ENCODE peak calls at places on chromosomes 3 and 15, in ten cellular contexts. H, E, J, O, F, Y, X, K, L and S are unnamed samples.

GRCh38 chr15:59825926-59826325 is 136.8 kb upstream of the BNIP2 start:
- DNase-seq in X (no peak), E (no peak), J (no peak), F (no peak), K (no peak), H (no peak), L (no peak), O (no peak), Y (no peak), S (no peak)

GRCh38 chr3:179973931-179974361 is 62.8 kb downstream of the PEX5L start:
- DNase-seq in J (no peak), X (no peak), F (no peak), H (no peak), L (no peak), K (no peak), Y (no peak), O (no peak), E (no peak), S (no peak)

GRCh38 chr15:32096867-32097266 is 66.6 kb downstream of the CHRNA7 start:
- DNase-seq in X (no peak), K (no peak), O (no peak), F (no peak), Y (no peak), L (no peak), H (no peak), E (no peak), J (no peak), S (no peak)

GRCh38 chr3:23496165-23496564 is 293.0 kb downstream of the UBE2E2 start:
- DNase-seq in X (no peak), L (no peak), K (no peak), E (no peak), J (no peak), O (no peak), Y (no peak), H (no peak), F (peak), S (peak)

GRCh38 chr3:114745322-114746240 is 401.5 kb downstream of the ZBTB20 start:
- DNase-seq in X (no peak), L (peak), H (peak), K (no peak), O (peak), J (no peak), Y (no peak), E (peak), F (no peak), S (no peak)

GRCh38 chr3:40691598-40691905 is 166.8 kb downstream of the ZNF621 start:
- DNase-seq in F (no peak), O (no peak), H (no peak), K (no peak), X (no peak), E (no peak), J (no peak), Y (no peak), L (peak), S (no peak)

GRCh38 chr3:174862666-174863065 is 3.5 kb downstream of the NAALADL2 start:
- DNase-seq in K (no peak), X (no peak), O (no peak), J (no peak), Y (no peak), E (no peak), H (peak), F (no peak), L (no peak), S (no peak)

GRCh38 chr3:177835008-177835407 is 637.7 kb upstream of the TBL1XR1 start:
- DNase-seq in E (no peak), L (peak), O (peak), Y (no peak), X (no peak), K (no peak), F (no peak), J (no peak), H (peak), S (no peak)

GRCh38 chr15:65519781-65520299 is 2.4 kb upstream of the DPP8 start:
- DNase-seq in K (no peak), X (no peak), H (no peak), O (no peak), Y (no peak), L (no peak), F (no peak), E (no peak), J (no peak), S (no peak)

GRCh38 chr15:30990036-30990435 is 1.4 kb downstream of the MTMR10 start:
- DNase-seq in L (no peak), J (no peak), O (no peak), F (no peak), X (no peak), K (no peak), Y (no peak), H (no peak), E (no peak), S (no peak)

GRCh38 chr15:74140445-74140761 is 10.0 kb downstream of the ISLR2 start:
- DNase-seq in K (no peak), X (no peak), F (no peak), O (no peak), E (no peak), Y (no peak), H (no peak), J (no peak), L (no peak), S (no peak)

GRCh38 chr15:43792761-43793493 is 807 bp downstream of the SERF2 start:
- DNase-seq in X (no peak), H (peak), E (no peak), J (peak), L (peak), F (no peak), Y (peak), O (no peak), K (peak), S (no peak)

GRCh38 chr3:71245052-71245488 is 338.5 kb downstream of the FOXP1 start:
- DNase-seq in J (no peak), K (no peak), O (no peak), H (peak), E (peak), Y (peak), F (no peak), L (peak), X (no peak), S (no peak)

GRCh38 chr15:78212546-78213424 is 21.6 kb downstream of the ACSBG1 start:
- DNase-seq in E (no peak), Y (no peak), L (peak), H (peak), F (no peak), J (peak), K (no peak), X (peak), O (peak), S (no peak)

GRCh38 chr3:29696311-29696710 is 415.4 kb downstream of the RBMS3 start:
- DNase-seq in K (no peak), X (no peak), Y (no peak), H (no peak), E (no peak), L (peak), O (no peak), J (no peak), F (no peak), S (no peak)

GRCh38 chr15:74314897-74315438 is 52.5 kb downstream of the CYP11A1 start:
- DNase-seq in F (no peak), K (peak), Y (peak), L (no peak), H (no peak), O (peak), X (no peak), J (no peak), E (no peak), S (no peak)

GRCh38 chr15:59247364-59247763 is 40.7 kb downstream of the LDHAL6B start:
- DNase-seq in L (peak), K (peak), F (peak), E (peak), H (peak), O (peak), X (no peak), J (peak), Y (peak), S (no peak)

GRCh38 chr3:170180107-170180951 is 1.2 kb downstream of the PHC3 start:
- DNase-seq in O (peak), F (no peak), L (peak), Y (no peak), K (peak), H (peak), J (no peak), X (no peak), E (no peak), S (no peak)

GRCh38 chr3:133884547-133885240 is 11.0 kb downstream of the RAB6B start:
- DNase-seq in K (no peak), Y (no peak), E (no peak), J (no peak), O (no peak), F (no peak), X (peak), L (no peak), H (no peak), S (no peak)

GRCh38 chr3:133213942-133214341 is 175.8 kb downstream of the TMEM108 start:
- DNase-seq in F (no peak), X (no peak), K (no peak), H (no peak), O (no peak), E (no peak), J (no peak), L (no peak), Y (no peak), S (no peak)

GRCh38 chr3:170419301-170420087 is 826 bp downstream of the CLDN11 start:
- DNase-seq in E (peak), X (peak), H (peak), O (no peak), K (peak), Y (no peak), L (peak), J (no peak), F (no peak), S (no peak)

GRCh38 chr15:101431748-101432147 is 57.8 kb downstream of the PCSK6 start:
- DNase-seq in X (no peak), K (no peak), E (no peak), L (no peak), J (no peak), H (no peak), F (no peak), Y (peak), O (no peak), S (no peak)